ENCODE peak calls at places on chromosomes 4 and X, in four cellular contexts. One of them, this sample, is unnamed.

GRCh38 chrX:17525266-17525665 is 150.3 kb downstream of the NHS start:
- DNase-seq in transverse colon: no peak
- DNase-seq in left lung: no peak
- DNase-seq in sigmoid colon: no peak
- DNase-seq in this sample: no peak

GRCh38 chrX:151713859-151714258 is 2.0 kb upstream of the FATE1 start:
- DNase-seq in transverse colon: no peak
- DNase-seq in left lung: no peak
- DNase-seq in sigmoid colon: no peak
- DNase-seq in this sample: no peak

GRCh38 chr4:150960818-150961217 is 54.3 kb downstream of the LRBA start:
- DNase-seq in left lung: peak; percentile 44
- DNase-seq in sigmoid colon: no peak
- DNase-seq in transverse colon: no peak
- DNase-seq in this sample: no peak

GRCh38 chr4:177128306-177128705 is 181.4 kb upstream of the NEIL3 start:
- DNase-seq in transverse colon: no peak
- DNase-seq in left lung: no peak
- DNase-seq in sigmoid colon: no peak
- DNase-seq in this sample: no peak

GRCh38 chr4:83285022-83285387 is 407 bp upstream of the COQ2 start:
- DNase-seq in transverse colon: no peak
- DNase-seq in left lung: no peak
- DNase-seq in sigmoid colon: no peak
- DNase-seq in this sample: no peak

GRCh38 chrX:19595036-19595435 is 79.7 kb upstream of the MAP3K15 start:
- DNase-seq in sigmoid colon: no peak
- DNase-seq in left lung: no peak
- DNase-seq in transverse colon: no peak
- DNase-seq in this sample: no peak

GRCh38 chr4:55256787-55257186 is 89.3 kb upstream of the SRD5A3 start:
- DNase-seq in transverse colon: no peak
- DNase-seq in left lung: no peak
- DNase-seq in sigmoid colon: no peak
- DNase-seq in this sample: no peak

GRCh38 chrX:56226980-56227379 is 5.2 kb upstream of the KLF8 start:
- DNase-seq in left lung: no peak
- DNase-seq in sigmoid colon: no peak
- DNase-seq in transverse colon: no peak
- DNase-seq in this sample: no peak

GRCh38 chr4:43316813-43317212 is 424.3 kb downstream of the GRXCR1 start:
- DNase-seq in sigmoid colon: no peak
- DNase-seq in left lung: no peak
- DNase-seq in transverse colon: no peak
- DNase-seq in this sample: no peak

GRCh38 chr4:101037249-101037648 is 310.1 kb downstream of the PPP3CA start:
- DNase-seq in sigmoid colon: no peak
- DNase-seq in left lung: no peak
- DNase-seq in transverse colon: no peak
- DNase-seq in this sample: no peak

GRCh38 chr4:33060873-33061542 is 2340.8 kb downstream of the PCDH7 start:
- DNase-seq in left lung: no peak
- DNase-seq in transverse colon: peak; percentile 24
- DNase-seq in sigmoid colon: no peak
- DNase-seq in this sample: peak; percentile 61

GRCh38 chrX:118528089-118528753 is 32.6 kb downstream of the DOCK11 start:
- DNase-seq in left lung: no peak
- DNase-seq in transverse colon: peak; percentile 21
- DNase-seq in sigmoid colon: no peak
- DNase-seq in this sample: no peak

GRCh38 chr4:39384563-39384962 is 18.4 kb upstream of the RFC1 start:
- DNase-seq in sigmoid colon: no peak
- DNase-seq in transverse colon: no peak
- DNase-seq in left lung: no peak
- DNase-seq in this sample: no peak

GRCh38 chr4:22514431-22514830 is 1.4 kb downstream of the ADGRA3 start:
- DNase-seq in left lung: no peak
- DNase-seq in sigmoid colon: no peak
- DNase-seq in transverse colon: no peak
- DNase-seq in this sample: no peak

GRCh38 chr4:7120341-7120740 is 52.5 kb upstream of the GRPEL1 start:
- DNase-seq in sigmoid colon: no peak
- DNase-seq in transverse colon: no peak
- DNase-seq in left lung: no peak
- DNase-seq in this sample: no peak

GRCh38 chr4:20890752-20891151 is 190.5 kb downstream of the PACRGL start:
- DNase-seq in sigmoid colon: no peak
- DNase-seq in left lung: no peak
- DNase-seq in transverse colon: no peak
- DNase-seq in this sample: no peak

GRCh38 chr4:143616771-143617170 is 83.7 kb downstream of the FREM3 start:
- DNase-seq in left lung: no peak
- DNase-seq in transverse colon: no peak
- DNase-seq in sigmoid colon: no peak
- DNase-seq in this sample: no peak

GRCh38 chrX:19739683-19740082 is 147.7 kb downstream of the SH3KBP1 start:
- DNase-seq in transverse colon: peak; percentile 71
- DNase-seq in left lung: no peak
- DNase-seq in sigmoid colon: peak; percentile 75
- DNase-seq in this sample: peak; percentile 79

GRCh38 chr4:153205757-153206156 is 1.5 kb downstream of the TRIM2 start:
- DNase-seq in transverse colon: peak; percentile 80
- DNase-seq in sigmoid colon: no peak
- DNase-seq in left lung: no peak
- DNase-seq in this sample: no peak

GRCh38 chr4:7263166-7263565 is 70.8 kb downstream of the SORCS2 start:
- DNase-seq in left lung: no peak
- DNase-seq in sigmoid colon: no peak
- DNase-seq in transverse colon: no peak
- DNase-seq in this sample: no peak

GRCh38 chr4:82044141-82044993 is 329.4 kb downstream of the HNRNPD start:
- DNase-seq in transverse colon: peak; percentile 38
- DNase-seq in sigmoid colon: peak; percentile 71
- DNase-seq in left lung: peak; percentile 88
- DNase-seq in this sample: peak; percentile 90

GRCh38 chr4:67035501-67035900 is 509.8 kb downstream of the CENPC start:
- DNase-seq in transverse colon: no peak
- DNase-seq in left lung: no peak
- DNase-seq in sigmoid colon: no peak
- DNase-seq in this sample: no peak

GRCh38 chr4:77104405-77105292 is 28.9 kb upstream of the CCNI start:
- DNase-seq in transverse colon: peak; percentile 73
- DNase-seq in sigmoid colon: peak; percentile 89
- DNase-seq in left lung: peak; percentile 74
- DNase-seq in this sample: peak; percentile 86

GRCh38 chr4:62208921-62209320 is 1008.8 kb downstream of the ADGRL3 start:
- DNase-seq in transverse colon: no peak
- DNase-seq in sigmoid colon: no peak
- DNase-seq in left lung: no peak
- DNase-seq in this sample: no peak

GRCh38 chr4:84379881-84380618 is 119.0 kb downstream of the NKX6-1 start:
- DNase-seq in sigmoid colon: no peak
- DNase-seq in left lung: no peak
- DNase-seq in transverse colon: no peak
- DNase-seq in this sample: no peak

GRCh38 chr4:168831919-168832745 is 177.9 kb downstream of the CBR4 start:
- DNase-seq in sigmoid colon: peak; percentile 96
- DNase-seq in transverse colon: peak; percentile 85
- DNase-seq in left lung: peak; percentile 91
- DNase-seq in this sample: peak; percentile 95

GRCh38 chr4:74623041-74623440 is 171.3 kb downstream of the BTC start:
- DNase-seq in sigmoid colon: no peak
- DNase-seq in left lung: no peak
- DNase-seq in transverse colon: peak; percentile 16
- DNase-seq in this sample: no peak

GRCh38 chrX:119266364-119266995 is 30.4 kb downstream of the PGRMC1 start:
- DNase-seq in transverse colon: peak; percentile 11
- DNase-seq in sigmoid colon: no peak
- DNase-seq in left lung: no peak
- DNase-seq in this sample: no peak

GRCh38 chr4:101264550-101264949 is 82.8 kb downstream of the PPP3CA start:
- DNase-seq in left lung: no peak
- DNase-seq in sigmoid colon: no peak
- DNase-seq in transverse colon: no peak
- DNase-seq in this sample: no peak

GRCh38 chr4:96305030-96305429 is 465.1 kb downstream of the PDHA2 start:
- DNase-seq in left lung: no peak
- DNase-seq in sigmoid colon: no peak
- DNase-seq in transverse colon: no peak
- DNase-seq in this sample: no peak

GRCh38 chr4:148270600-148270999 is 171.6 kb downstream of the NR3C2 start:
- DNase-seq in transverse colon: no peak
- DNase-seq in sigmoid colon: no peak
- DNase-seq in left lung: no peak
- DNase-seq in this sample: no peak

GRCh38 chr4:40333921-40334352 is 1.2 kb upstream of the CHRNA9 start:
- DNase-seq in left lung: no peak
- DNase-seq in sigmoid colon: no peak
- DNase-seq in transverse colon: no peak
- DNase-seq in this sample: no peak

GRCh38 chrX:112642349-112642748 is 37.4 kb downstream of the LHFPL1 start:
- DNase-seq in transverse colon: peak; percentile 9
- DNase-seq in sigmoid colon: no peak
- DNase-seq in left lung: no peak
- DNase-seq in this sample: no peak

GRCh38 chrX:103175944-103176753 is 38.8 kb upstream of the BEX4 start:
- DNase-seq in sigmoid colon: peak; percentile 64
- DNase-seq in left lung: no peak
- DNase-seq in transverse colon: peak; percentile 59
- DNase-seq in this sample: peak; percentile 62

GRCh38 chr4:2950221-2950989 is 12.8 kb downstream of the NOP14 start:
- DNase-seq in transverse colon: no peak
- DNase-seq in left lung: peak; percentile 48
- DNase-seq in sigmoid colon: peak; percentile 53
- DNase-seq in this sample: no peak

GRCh38 chr4:23260510-23260909 is 567.8 kb downstream of the GBA3 start:
- DNase-seq in sigmoid colon: no peak
- DNase-seq in left lung: no peak
- DNase-seq in transverse colon: no peak
- DNase-seq in this sample: no peak

GRCh38 chr4:173240696-173241095 is 72.1 kb downstream of the GALNT7 start:
- DNase-seq in transverse colon: no peak
- DNase-seq in left lung: no peak
- DNase-seq in sigmoid colon: no peak
- DNase-seq in this sample: no peak
- H3K4me1 ChIP-seq in transverse colon: peaks cover 8% of the 10 kb centered on the region
- H3K4me1 ChIP-seq in left lung: no peaks in the 10 kb centered on the region
- H3K4me1 ChIP-seq in sigmoid colon: peaks cover 22% of the 10 kb centered on the region
- H3K4me1 ChIP-seq in this sample: peaks cover 6% of the 10 kb centered on the region

GRCh38 chr4:1522606-1523005 is 116.4 kb upstream of the NKX1-1 start:
- DNase-seq in transverse colon: no peak
- DNase-seq in left lung: peak; percentile 41
- DNase-seq in sigmoid colon: no peak
- DNase-seq in this sample: peak; percentile 59
- H3K4me1 ChIP-seq in transverse colon: peaks cover 5% of the 10 kb centered on the region
- H3K4me1 ChIP-seq in left lung: peaks cover 3% of the 10 kb centered on the region
- H3K4me1 ChIP-seq in sigmoid colon: peaks cover 3% of the 10 kb centered on the region
- H3K4me1 ChIP-seq in this sample: no peaks in the 10 kb centered on the region

GRCh38 chrX:6735235-6735634 is 200.3 kb upstream of the VCX3A start:
- DNase-seq in left lung: no peak
- DNase-seq in sigmoid colon: no peak
- DNase-seq in transverse colon: no peak
- DNase-seq in this sample: no peak

GRCh38 chrX:6738518-6739470 is 203.9 kb upstream of the VCX3A start:
- DNase-seq in transverse colon: peak; percentile 43
- DNase-seq in left lung: no peak
- DNase-seq in sigmoid colon: no peak
- DNase-seq in this sample: no peak
- H3K4me1 ChIP-seq in transverse colon: no peaks in the 10 kb centered on the region
- H3K4me1 ChIP-seq in left lung: no peaks in the 10 kb centered on the region
- H3K4me1 ChIP-seq in sigmoid colon: no peaks in the 10 kb centered on the region
- H3K4me1 ChIP-seq in this sample: no peaks in the 10 kb centered on the region

GRCh38 chr4:121143126-121143525 is 21.0 kb downstream of the TNIP3 start:
- DNase-seq in transverse colon: no peak
- DNase-seq in left lung: no peak
- DNase-seq in sigmoid colon: no peak
- DNase-seq in this sample: no peak
- H3K4me1 ChIP-seq in transverse colon: no peaks in the 10 kb centered on the region
- H3K4me1 ChIP-seq in left lung: peaks cover under 1% of the 10 kb centered on the region
- H3K4me1 ChIP-seq in sigmoid colon: no peaks in the 10 kb centered on the region
- H3K4me1 ChIP-seq in this sample: no peaks in the 10 kb centered on the region

GRCh38 chr4:53015681-53016080 is 153.6 kb downstream of the RASL11B start:
- DNase-seq in left lung: no peak
- DNase-seq in transverse colon: peak; percentile 24
- DNase-seq in sigmoid colon: peak; percentile 71
- DNase-seq in this sample: no peak
- H3K4me1 ChIP-seq in left lung: peaks cover 18% of the 10 kb centered on the region
- H3K4me1 ChIP-seq in transverse colon: peaks cover 8% of the 10 kb centered on the region
- H3K4me1 ChIP-seq in sigmoid colon: peaks cover 28% of the 10 kb centered on the region
- H3K4me1 ChIP-seq in this sample: peaks cover 6% of the 10 kb centered on the region

GRCh38 chrX:69615779-69616519 is at the start of gene EDA:
- DNase-seq in left lung: peak; percentile 87
- DNase-seq in sigmoid colon: peak; percentile 92
- DNase-seq in transverse colon: peak; percentile 87
- DNase-seq in this sample: peak; percentile 93
- H3K4me1 ChIP-seq in left lung: no peaks in the 10 kb centered on the region
- H3K4me1 ChIP-seq in sigmoid colon: no peaks in the 10 kb centered on the region
- H3K4me1 ChIP-seq in transverse colon: peaks cover 3% of the 10 kb centered on the region
- H3K4me1 ChIP-seq in this sample: no peaks in the 10 kb centered on the region

DNA sequence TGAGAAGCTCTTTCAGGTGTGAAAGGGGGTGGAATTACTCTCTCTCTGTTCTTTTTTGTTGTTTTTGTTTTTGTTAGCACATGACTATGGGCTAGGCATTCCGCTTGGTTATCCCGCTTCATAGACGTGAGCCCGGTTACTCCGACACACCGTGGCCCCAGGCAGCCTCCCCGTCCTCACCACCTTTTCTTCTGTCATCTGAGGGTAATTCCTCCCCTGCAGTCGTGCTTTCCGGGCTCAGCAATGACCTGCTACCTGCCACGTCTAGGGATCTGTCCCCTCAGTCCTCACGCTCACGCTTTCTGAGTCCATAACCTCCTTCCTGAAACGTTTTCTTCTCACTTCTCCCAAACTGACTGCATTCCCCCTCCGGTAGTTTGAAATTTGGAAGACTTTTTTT is 691 bp upstream of the REST start:
- DNase-seq in left lung: no peak
- DNase-seq in sigmoid colon: no peak
- DNase-seq in transverse colon: peak; percentile 20
- DNase-seq in this sample: no peak
- H3K4me1 ChIP-seq in left lung: peaks cover 36% of the 10 kb centered on the region
- H3K4me1 ChIP-seq in sigmoid colon: peaks cover 24% of the 10 kb centered on the region
- H3K4me1 ChIP-seq in transverse colon: peaks cover 17% of the 10 kb centered on the region
- H3K4me1 ChIP-seq in this sample: no peaks in the 10 kb centered on the region